ENCODE peak calls at places on chromosomes 13 and 19, in nine cellular contexts. One of them, this sample, is unnamed.

GRCh38 chr19:48258350-48258749 is 2.6 kb upstream of the CARD8 start:
- DNase-seq in hepatic stellate cell: no peak
- DNase-seq in AG09309: no peak
- DNase-seq in CD8-positive, alpha-beta T cell: no peak
- DNase-seq in skeletal muscle cell: no peak
- DNase-seq in kidney tubule cell: no peak
- DNase-seq in Ammon's horn: no peak
- DNase-seq in hippocampal formation: no peak
- DNase-seq in AG08396: no peak
- DNase-seq in this sample: no peak

GRCh38 chr13:80437212-80437611 is 96.3 kb upstream of the SPRY2 start:
- DNase-seq in hepatic stellate cell: no peak
- DNase-seq in AG09309: no peak
- DNase-seq in Ammon's horn: no peak
- DNase-seq in kidney tubule cell: no peak
- DNase-seq in CD8-positive, alpha-beta T cell: no peak
- DNase-seq in AG08396: no peak
- DNase-seq in skeletal muscle cell: no peak
- DNase-seq in hippocampal formation: no peak
- DNase-seq in this sample: no peak

GRCh38 chr13:48873598-48873997 is 102.1 kb upstream of the FNDC3A start:
- DNase-seq in skeletal muscle cell: no peak
- DNase-seq in AG09309: no peak
- DNase-seq in hippocampal formation: no peak
- DNase-seq in CD8-positive, alpha-beta T cell: no peak
- DNase-seq in AG08396: no peak
- DNase-seq in kidney tubule cell: no peak
- DNase-seq in hepatic stellate cell: no peak
- DNase-seq in Ammon's horn: no peak
- DNase-seq in this sample: no peak

GRCh38 chr19:13770013-13770635 is 4.1 kb upstream of the C19orf53 start:
- DNase-seq in skeletal muscle cell: no peak
- DNase-seq in kidney tubule cell: peak; percentile 87
- DNase-seq in AG09309: no peak
- DNase-seq in Ammon's horn: no peak
- DNase-seq in AG08396: no peak
- DNase-seq in hippocampal formation: no peak
- DNase-seq in CD8-positive, alpha-beta T cell: no peak
- DNase-seq in hepatic stellate cell: no peak
- DNase-seq in this sample: no peak

GRCh38 chr13:71587193-71587592 is 279.8 kb downstream of the DACH1 start:
- DNase-seq in kidney tubule cell: no peak
- DNase-seq in AG09309: no peak
- DNase-seq in hepatic stellate cell: no peak
- DNase-seq in Ammon's horn: no peak
- DNase-seq in AG08396: no peak
- DNase-seq in CD8-positive, alpha-beta T cell: no peak
- DNase-seq in hippocampal formation: no peak
- DNase-seq in skeletal muscle cell: no peak
- DNase-seq in this sample: no peak

GRCh38 chr13:114096811-114097503 is 35.5 kb downstream of the RASA3 start:
- DNase-seq in hepatic stellate cell: no peak
- DNase-seq in Ammon's horn: no peak
- DNase-seq in skeletal muscle cell: no peak
- DNase-seq in kidney tubule cell: no peak
- DNase-seq in AG08396: no peak
- DNase-seq in AG09309: no peak
- DNase-seq in CD8-positive, alpha-beta T cell: no peak
- DNase-seq in hippocampal formation: no peak
- DNase-seq in this sample: no peak

GRCh38 chr13:29136341-29136740 is 316.2 kb downstream of the MTUS2 start:
- DNase-seq in hepatic stellate cell: no peak
- DNase-seq in skeletal muscle cell: no peak
- DNase-seq in AG08396: no peak
- DNase-seq in hippocampal formation: no peak
- DNase-seq in AG09309: no peak
- DNase-seq in Ammon's horn: no peak
- DNase-seq in kidney tubule cell: peak; percentile 23
- DNase-seq in CD8-positive, alpha-beta T cell: no peak
- DNase-seq in this sample: no peak

GRCh38 chr19:5067666-5068065 is 98.8 kb downstream of the KDM4B start:
- DNase-seq in AG08396: no peak
- DNase-seq in kidney tubule cell: no peak
- DNase-seq in hepatic stellate cell: no peak
- DNase-seq in AG09309: no peak
- DNase-seq in hippocampal formation: no peak
- DNase-seq in CD8-positive, alpha-beta T cell: no peak
- DNase-seq in skeletal muscle cell: no peak
- DNase-seq in Ammon's horn: no peak
- DNase-seq in this sample: no peak

GRCh38 chr13:71619096-71619495 is 247.9 kb downstream of the DACH1 start:
- DNase-seq in AG09309: no peak
- DNase-seq in CD8-positive, alpha-beta T cell: no peak
- DNase-seq in hepatic stellate cell: no peak
- DNase-seq in kidney tubule cell: no peak
- DNase-seq in skeletal muscle cell: no peak
- DNase-seq in hippocampal formation: no peak
- DNase-seq in Ammon's horn: no peak
- DNase-seq in AG08396: no peak
- DNase-seq in this sample: no peak

GRCh38 chr19:36041831-36042230 is 9.2 kb upstream of the CLIP3 start:
- DNase-seq in AG08396: peak; percentile 62
- DNase-seq in hepatic stellate cell: peak; percentile 63
- DNase-seq in Ammon's horn: no peak
- DNase-seq in kidney tubule cell: peak; percentile 72
- DNase-seq in hippocampal formation: no peak
- DNase-seq in skeletal muscle cell: peak; percentile 65
- DNase-seq in CD8-positive, alpha-beta T cell: no peak
- DNase-seq in AG09309: peak; percentile 77
- DNase-seq in this sample: no peak

GRCh38 chr13:87778128-87778527 is 107.0 kb downstream of the SLITRK5 start:
- DNase-seq in hepatic stellate cell: no peak
- DNase-seq in hippocampal formation: no peak
- DNase-seq in skeletal muscle cell: no peak
- DNase-seq in CD8-positive, alpha-beta T cell: no peak
- DNase-seq in Ammon's horn: no peak
- DNase-seq in AG09309: no peak
- DNase-seq in AG08396: no peak
- DNase-seq in kidney tubule cell: no peak
- DNase-seq in this sample: no peak

GRCh38 chr13:113648218-113648615 is 9.8 kb downstream of the ATP4B start:
- DNase-seq in AG08396: no peak
- DNase-seq in AG09309: no peak
- DNase-seq in CD8-positive, alpha-beta T cell: no peak
- DNase-seq in kidney tubule cell: no peak
- DNase-seq in skeletal muscle cell: no peak
- DNase-seq in hippocampal formation: no peak
- DNase-seq in Ammon's horn: no peak
- DNase-seq in hepatic stellate cell: no peak
- DNase-seq in this sample: no peak

GRCh38 chr19:51122112-51122981 is 2.4 kb upstream of the SIGLEC9 start:
- DNase-seq in CD8-positive, alpha-beta T cell: no peak
- DNase-seq in AG09309: no peak
- DNase-seq in hepatic stellate cell: no peak
- DNase-seq in hippocampal formation: no peak
- DNase-seq in kidney tubule cell: peak; percentile 44
- DNase-seq in Ammon's horn: no peak
- DNase-seq in skeletal muscle cell: no peak
- DNase-seq in AG08396: no peak
- DNase-seq in this sample: no peak

GRCh38 chr19:35908977-35909683 is 1.0 kb upstream of the TYROBP start:
- DNase-seq in kidney tubule cell: no peak
- DNase-seq in skeletal muscle cell: no peak
- DNase-seq in hippocampal formation: no peak
- DNase-seq in AG08396: no peak
- DNase-seq in AG09309: no peak
- DNase-seq in hepatic stellate cell: no peak
- DNase-seq in Ammon's horn: peak; percentile 80
- DNase-seq in CD8-positive, alpha-beta T cell: no peak
- DNase-seq in this sample: no peak

GRCh38 chr19:55284405-55285058 is 735 bp downstream of the BRSK1 start:
- DNase-seq in Ammon's horn: no peak
- DNase-seq in hippocampal formation: no peak
- DNase-seq in AG09309: no peak
- DNase-seq in kidney tubule cell: no peak
- DNase-seq in AG08396: no peak
- DNase-seq in CD8-positive, alpha-beta T cell: no peak
- DNase-seq in hepatic stellate cell: no peak
- DNase-seq in skeletal muscle cell: no peak
- DNase-seq in this sample: no peak

GRCh38 chr19:32407004-32407992 is 1.7 kb downstream of the DPY19L3 start:
- DNase-seq in CD8-positive, alpha-beta T cell: no peak
- DNase-seq in hippocampal formation: peak; percentile 65
- DNase-seq in AG09309: no peak
- DNase-seq in Ammon's horn: peak; percentile 83
- DNase-seq in hepatic stellate cell: no peak
- DNase-seq in AG08396: peak; percentile 21
- DNase-seq in kidney tubule cell: peak; percentile 39
- DNase-seq in skeletal muscle cell: peak; percentile 45
- DNase-seq in this sample: peak; percentile 25

GRCh38 chr19:1811472-1811894 is 593 bp downstream of the ATP8B3 start:
- DNase-seq in skeletal muscle cell: no peak
- DNase-seq in kidney tubule cell: peak; percentile 95
- DNase-seq in hepatic stellate cell: peak; percentile 84
- DNase-seq in AG09309: no peak
- DNase-seq in CD8-positive, alpha-beta T cell: no peak
- DNase-seq in Ammon's horn: no peak
- DNase-seq in AG08396: peak; percentile 81
- DNase-seq in hippocampal formation: no peak
- DNase-seq in this sample: no peak

GRCh38 chr13:106449096-106449495 is 86.4 kb downstream of the EFNB2 start:
- DNase-seq in Ammon's horn: no peak
- DNase-seq in AG08396: no peak
- DNase-seq in AG09309: no peak
- DNase-seq in hippocampal formation: no peak
- DNase-seq in kidney tubule cell: no peak
- DNase-seq in CD8-positive, alpha-beta T cell: no peak
- DNase-seq in hepatic stellate cell: no peak
- DNase-seq in skeletal muscle cell: no peak
- DNase-seq in this sample: no peak

This sample was measured in cerebellar cortex.